ENCODE peak calls at places on chromosomes 16 and 17, in seven cellular contexts. One of them, this sample, is unnamed.

GRCh38 chr17:17364338-17364667 is 61.1 kb downstream of the NT5M start:
- DNase-seq in endodermal cell: peak; percentile 40
- DNase-seq in thoracic aorta: no peak
- DNase-seq in testis: no peak
- DNase-seq in SJCRH30: peak; percentile 70
- DNase-seq in cardiac muscle cell: no peak
- DNase-seq in NT2/D1: no peak
- DNase-seq in this sample: no peak

GRCh38 chr16:7268182-7268581 is 64.5 kb upstream of the RBFOX1 start:
- DNase-seq in thoracic aorta: no peak
- DNase-seq in testis: peak; percentile 43
- DNase-seq in cardiac muscle cell: no peak
- DNase-seq in endodermal cell: peak; percentile 85
- DNase-seq in SJCRH30: peak; percentile 79
- DNase-seq in NT2/D1: peak; percentile 54
- DNase-seq in this sample: no peak

GRCh38 chr16:20681821-20682736 is 15.4 kb downstream of the ACSM1 start:
- DNase-seq in thoracic aorta: no peak
- DNase-seq in testis: no peak
- DNase-seq in NT2/D1: peak; percentile 67
- DNase-seq in SJCRH30: peak; percentile 30
- DNase-seq in cardiac muscle cell: peak; percentile 11
- DNase-seq in endodermal cell: peak; percentile 50
- DNase-seq in this sample: no peak

GRCh38 chr16:50616386-50616785 is 64.7 kb downstream of the SNX20 start:
- DNase-seq in testis: no peak
- DNase-seq in cardiac muscle cell: peak; percentile 65
- DNase-seq in thoracic aorta: no peak
- DNase-seq in NT2/D1: no peak
- DNase-seq in SJCRH30: no peak
- DNase-seq in endodermal cell: no peak
- DNase-seq in this sample: no peak

GRCh38 chr16:89574681-89575246 is 794 bp upstream of the CPNE7 start:
- DNase-seq in testis: peak; percentile 64
- DNase-seq in NT2/D1: peak; percentile 82
- DNase-seq in thoracic aorta: no peak
- DNase-seq in SJCRH30: no peak
- DNase-seq in endodermal cell: peak; percentile 94
- DNase-seq in cardiac muscle cell: peak; percentile 84
- DNase-seq in this sample: peak; percentile 11

GRCh38 chr17:28726396-28726911 is 421 bp upstream of the TLCD1 start:
- DNase-seq in NT2/D1: no peak
- DNase-seq in SJCRH30: peak; percentile 85
- DNase-seq in cardiac muscle cell: peak; percentile 61
- DNase-seq in testis: no peak
- DNase-seq in endodermal cell: peak; percentile 94
- DNase-seq in thoracic aorta: no peak
- DNase-seq in this sample: peak; percentile 60

GRCh38 chr17:27848941-27849340 is 44.2 kb downstream of the LYRM9 start:
- DNase-seq in NT2/D1: no peak
- DNase-seq in SJCRH30: peak; percentile 79
- DNase-seq in thoracic aorta: no peak
- DNase-seq in cardiac muscle cell: no peak
- DNase-seq in testis: no peak
- DNase-seq in endodermal cell: no peak
- DNase-seq in this sample: no peak

GRCh38 chr17:30821751-30822723 is 2.5 kb downstream of the CRLF3 start:
- DNase-seq in thoracic aorta: no peak
- DNase-seq in SJCRH30: no peak
- DNase-seq in NT2/D1: no peak
- DNase-seq in endodermal cell: no peak
- DNase-seq in cardiac muscle cell: no peak
- DNase-seq in testis: no peak
- DNase-seq in this sample: no peak

GRCh38 chr16:54148974-54149373 is 137.6 kb downstream of the IRX3 start:
- DNase-seq in NT2/D1: no peak
- DNase-seq in cardiac muscle cell: no peak
- DNase-seq in endodermal cell: no peak
- DNase-seq in thoracic aorta: no peak
- DNase-seq in testis: no peak
- DNase-seq in SJCRH30: no peak
- DNase-seq in this sample: no peak

GRCh38 chr16:57485091-57485915 is 990 bp downstream of the DOK4 start:
- DNase-seq in thoracic aorta: no peak
- DNase-seq in NT2/D1: no peak
- DNase-seq in cardiac muscle cell: no peak
- DNase-seq in endodermal cell: peak; percentile 49
- DNase-seq in SJCRH30: no peak
- DNase-seq in testis: no peak
- DNase-seq in this sample: peak; percentile 49

GRCh38 chr17:67239597-67239996 is 5.4 kb downstream of the HELZ start:
- DNase-seq in thoracic aorta: no peak
- DNase-seq in NT2/D1: no peak
- DNase-seq in SJCRH30: no peak
- DNase-seq in testis: no peak
- DNase-seq in cardiac muscle cell: peak; percentile 83
- DNase-seq in endodermal cell: no peak
- DNase-seq in this sample: no peak

GRCh38 chr17:81576621-81577277 is 24.6 kb upstream of the FAAP100 start:
- DNase-seq in SJCRH30: no peak
- DNase-seq in thoracic aorta: no peak
- DNase-seq in endodermal cell: no peak
- DNase-seq in NT2/D1: no peak
- DNase-seq in cardiac muscle cell: peak; percentile 86
- DNase-seq in testis: no peak
- DNase-seq in this sample: no peak

GRCh38 chr17:67994827-67995567 is 1.3 kb downstream of the C17orf58 start:
- DNase-seq in testis: no peak
- DNase-seq in SJCRH30: peak; percentile 67
- DNase-seq in cardiac muscle cell: peak; percentile 71
- DNase-seq in thoracic aorta: no peak
- DNase-seq in endodermal cell: peak; percentile 53
- DNase-seq in NT2/D1: no peak
- DNase-seq in this sample: no peak

GRCh38 chr16:19212059-19212458 is 44.0 kb downstream of the SYT17 start:
- DNase-seq in SJCRH30: no peak
- DNase-seq in endodermal cell: no peak
- DNase-seq in testis: no peak
- DNase-seq in thoracic aorta: no peak
- DNase-seq in NT2/D1: no peak
- DNase-seq in cardiac muscle cell: no peak
- DNase-seq in this sample: no peak

GRCh38 chr16:19218581-19218980 is 50.5 kb downstream of the SYT17 start:
- DNase-seq in thoracic aorta: no peak
- DNase-seq in NT2/D1: no peak
- DNase-seq in SJCRH30: no peak
- DNase-seq in endodermal cell: no peak
- DNase-seq in testis: no peak
- DNase-seq in cardiac muscle cell: no peak
- DNase-seq in this sample: no peak

GRCh38 chr16:19213885-19214284 is 45.8 kb downstream of the SYT17 start:
- DNase-seq in SJCRH30: no peak
- DNase-seq in thoracic aorta: no peak
- DNase-seq in NT2/D1: no peak
- DNase-seq in testis: no peak
- DNase-seq in endodermal cell: peak; percentile 70
- DNase-seq in cardiac muscle cell: no peak
- DNase-seq in this sample: no peak

GRCh38 chr16:19219836-19220235 is 51.8 kb downstream of the SYT17 start:
- DNase-seq in endodermal cell: no peak
- DNase-seq in NT2/D1: no peak
- DNase-seq in thoracic aorta: no peak
- DNase-seq in SJCRH30: no peak
- DNase-seq in testis: no peak
- DNase-seq in cardiac muscle cell: no peak
- DNase-seq in this sample: no peak

GRCh38 chr16:19215705-19216104 is 47.7 kb downstream of the SYT17 start:
- DNase-seq in testis: no peak
- DNase-seq in NT2/D1: no peak
- DNase-seq in endodermal cell: no peak
- DNase-seq in thoracic aorta: no peak
- DNase-seq in cardiac muscle cell: no peak
- DNase-seq in SJCRH30: no peak
- DNase-seq in this sample: no peak
- H3K4me3 ChIP-seq in testis: no peak overlapping the region
- H3K4me3 ChIP-seq in NT2/D1: no peak overlapping the region
- H3K4me3 ChIP-seq in endodermal cell: no peak overlapping the region
- H3K4me3 ChIP-seq in thoracic aorta: no peak overlapping the region
- H3K4me3 ChIP-seq in cardiac muscle cell: no peak overlapping the region
- H3K4me3 ChIP-seq in SJCRH30: no peak overlapping the region
- H3K4me3 ChIP-seq in this sample: no peak overlapping the region

GRCh38 chr16:87762071-87762571 is 3.7 kb downstream of the KLHDC4 start:
- DNase-seq in thoracic aorta: no peak
- DNase-seq in cardiac muscle cell: no peak
- DNase-seq in testis: no peak
- DNase-seq in endodermal cell: no peak
- DNase-seq in NT2/D1: no peak
- DNase-seq in SJCRH30: no peak
- DNase-seq in this sample: no peak
- H3K36me3 ChIP-seq in thoracic aorta: peaks cover 17% of the 10 kb centered on the region
- H3K36me3 ChIP-seq in cardiac muscle cell: peaks cover 5% of the 10 kb centered on the region
- H3K36me3 ChIP-seq in testis: no peaks in the 10 kb centered on the region
- H3K36me3 ChIP-seq in endodermal cell: peaks cover 54% of the 10 kb centered on the region
- H3K36me3 ChIP-seq in NT2/D1: peaks cover 71% of the 10 kb centered on the region
- H3K36me3 ChIP-seq in SJCRH30: peaks cover 10% of the 10 kb centered on the region
- H3K36me3 ChIP-seq in this sample: peaks cover 47% of the 10 kb centered on the region

DNA sequence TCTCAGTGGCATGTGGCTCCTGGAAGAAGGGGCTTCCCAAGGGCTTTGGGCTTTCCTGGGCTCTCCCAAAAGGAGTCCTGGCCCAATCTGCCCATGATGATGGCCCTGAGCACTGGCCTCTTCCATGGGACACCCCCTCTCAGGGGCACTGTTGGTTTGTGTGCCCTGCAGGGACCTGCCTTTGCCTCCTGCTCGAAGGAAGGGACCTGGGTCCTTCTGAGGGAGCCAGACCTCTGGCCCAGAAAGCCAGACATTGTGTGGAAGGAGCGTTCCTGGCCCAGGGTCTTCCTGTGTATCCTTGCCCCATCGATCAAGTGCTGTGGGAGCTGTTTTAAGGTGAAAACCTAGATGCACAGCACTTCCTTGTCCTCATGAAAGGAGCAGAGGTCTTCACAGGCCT is 1689.3 kb downstream of the TP53TG3F start:
- DNase-seq in thoracic aorta: no peak
- DNase-seq in NT2/D1: no peak
- DNase-seq in testis: no peak
- DNase-seq in cardiac muscle cell: no peak
- DNase-seq in endodermal cell: no peak
- DNase-seq in SJCRH30: no peak
- DNase-seq in this sample: no peak
- H3K9me3 ChIP-seq in thoracic aorta: no peaks in the 10 kb centered on the region
- H3K9me3 ChIP-seq in NT2/D1: no peaks in the 10 kb centered on the region
- H3K9me3 ChIP-seq in testis: no peaks in the 10 kb centered on the region
- H3K9me3 ChIP-seq in cardiac muscle cell: no peaks in the 10 kb centered on the region
- H3K9me3 ChIP-seq in endodermal cell: peaks cover 75% of the 10 kb centered on the region
- H3K9me3 ChIP-seq in SJCRH30: no peaks in the 10 kb centered on the region
- H3K9me3 ChIP-seq in this sample: peaks cover 8% of the 10 kb centered on the region

GRCh38 chr17:76075364-76076099 is 951 bp downstream of the GALR2 start:
- DNase-seq in cardiac muscle cell: no peak
- DNase-seq in endodermal cell: peak; percentile 90
- DNase-seq in NT2/D1: no peak
- DNase-seq in SJCRH30: no peak
- DNase-seq in testis: no peak
- DNase-seq in thoracic aorta: no peak
- DNase-seq in this sample: no peak

GRCh38 chr17:76076100-76076764 is 1.7 kb downstream of the GALR2 start:
- DNase-seq in SJCRH30: no peak
- DNase-seq in cardiac muscle cell: no peak
- DNase-seq in thoracic aorta: no peak
- DNase-seq in NT2/D1: no peak
- DNase-seq in testis: no peak
- DNase-seq in endodermal cell: peak; percentile 79
- DNase-seq in this sample: no peak

GRCh38 chr17:76072149-76072858 is at the start of gene SRP68:
- DNase-seq in cardiac muscle cell: peak; percentile 95
- DNase-seq in endodermal cell: peak; percentile 99
- DNase-seq in thoracic aorta: peak; percentile 56
- DNase-seq in testis: peak; percentile 97
- DNase-seq in NT2/D1: peak; percentile 87
- DNase-seq in SJCRH30: peak; percentile 98
- DNase-seq in this sample: peak; percentile 97

GRCh38 chr17:76076765-76077581 is 2.0 kb upstream of the ZACN start:
- DNase-seq in endodermal cell: peak; percentile 85
- DNase-seq in thoracic aorta: no peak
- DNase-seq in NT2/D1: no peak
- DNase-seq in SJCRH30: no peak
- DNase-seq in cardiac muscle cell: no peak
- DNase-seq in testis: no peak
- DNase-seq in this sample: no peak

GRCh38 chr17:76074390-76075363 is at the start of gene GALR2:
- DNase-seq in thoracic aorta: no peak
- DNase-seq in SJCRH30: no peak
- DNase-seq in cardiac muscle cell: no peak
- DNase-seq in NT2/D1: no peak
- DNase-seq in endodermal cell: peak; percentile 87
- DNase-seq in testis: no peak
- DNase-seq in this sample: no peak
- H3K4me3 ChIP-seq in thoracic aorta: peak within 1 kb of the TSS; percentile 42
- H3K4me3 ChIP-seq in SJCRH30: no peak within 1 kb of the TSS
- H3K4me3 ChIP-seq in cardiac muscle cell: peak within 1 kb of the TSS; percentile 15
- H3K4me3 ChIP-seq in NT2/D1: peak within 1 kb of the TSS; percentile 59
- H3K4me3 ChIP-seq in endodermal cell: peak within 1 kb of the TSS; percentile 40
- H3K4me3 ChIP-seq in testis: no peak within 1 kb of the TSS
- H3K4me3 ChIP-seq in this sample: no peak within 1 kb of the TSS

DNA sequence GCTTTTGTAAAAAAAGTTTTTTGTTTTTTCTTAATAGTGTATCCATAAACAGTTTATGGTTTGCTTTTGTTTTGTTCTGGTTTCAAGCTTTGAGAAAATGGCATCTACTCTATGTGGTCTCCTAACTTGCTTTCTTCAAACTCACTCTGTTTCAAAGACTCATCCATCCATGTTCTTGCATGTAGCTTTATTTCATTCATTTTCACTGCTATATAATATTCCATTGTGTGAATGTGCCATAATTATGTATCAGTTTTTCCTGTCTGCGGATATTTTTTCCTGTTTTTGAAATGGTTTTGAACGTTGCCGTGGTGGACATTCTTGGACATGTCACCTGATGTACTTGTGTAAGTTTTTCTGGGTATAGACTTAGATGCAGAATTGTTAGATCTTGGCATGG is 39.1 kb downstream of the MGAT5B start:
- DNase-seq in NT2/D1: no peak
- DNase-seq in SJCRH30: no peak
- DNase-seq in testis: no peak
- DNase-seq in thoracic aorta: no peak
- DNase-seq in cardiac muscle cell: no peak
- DNase-seq in endodermal cell: no peak
- DNase-seq in this sample: no peak
- H3K36me3 ChIP-seq in NT2/D1: peaks cover 33% of the 10 kb centered on the region
- H3K36me3 ChIP-seq in SJCRH30: no peaks in the 10 kb centered on the region
- H3K36me3 ChIP-seq in testis: no peaks in the 10 kb centered on the region
- H3K36me3 ChIP-seq in thoracic aorta: no peaks in the 10 kb centered on the region
- H3K36me3 ChIP-seq in cardiac muscle cell: no peaks in the 10 kb centered on the region
- H3K36me3 ChIP-seq in endodermal cell: no peaks in the 10 kb centered on the region
- H3K36me3 ChIP-seq in this sample: peaks cover 37% of the 10 kb centered on the region

GRCh38 chr16:15976225-15976812 is 26.9 kb downstream of the ABCC1 start:
- DNase-seq in SJCRH30: no peak
- DNase-seq in NT2/D1: no peak
- DNase-seq in thoracic aorta: no peak
- DNase-seq in cardiac muscle cell: no peak
- DNase-seq in endodermal cell: peak; percentile 70
- DNase-seq in testis: no peak
- DNase-seq in this sample: no peak
- H3K9me3 ChIP-seq in SJCRH30: peaks cover 6% of the 10 kb centered on the region
- H3K9me3 ChIP-seq in NT2/D1: peaks cover 65% of the 10 kb centered on the region
- H3K9me3 ChIP-seq in thoracic aorta: no peaks in the 10 kb centered on the region
- H3K9me3 ChIP-seq in cardiac muscle cell: no peaks in the 10 kb centered on the region
- H3K9me3 ChIP-seq in endodermal cell: peaks cover 58% of the 10 kb centered on the region
- H3K9me3 ChIP-seq in testis: no peaks in the 10 kb centered on the region
- H3K9me3 ChIP-seq in this sample: peaks cover 6% of the 10 kb centered on the region